ENCODE peak calls at places on chromosomes 3 and 15, in four cellular contexts. M is stomach, I is mesendoderm, R is Peyer's patch. U is an unnamed sample.

GRCh38 chr3:134038716-134039115 is 9.0 kb upstream of the SLCO2A1 start:
- DNase-seq in I (no peak), M (peak; percentile 47), R (peak; percentile 54), U (no peak)

GRCh38 chr3:197540961-197541377 is 14.8 kb downstream of the BDH1 start:
- DNase-seq in I (peak; percentile 65), M (no peak), R (no peak), U (peak; percentile 35)

GRCh38 chr3:55558316-55558715 is 71.2 kb upstream of the WNT5A start:
- DNase-seq in R (no peak), I (no peak), M (no peak), U (no peak)

GRCh38 chr3:197030379-197031314 is 1.0 kb upstream of the MELTF start:
- DNase-seq in R (peak; percentile 28), I (peak; percentile 36), M (no peak), U (no peak)

GRCh38 chr15:69224383-69224782 is 63.9 kb downstream of the GLCE start:
- DNase-seq in R (peak; percentile 79), I (peak; percentile 13), M (peak; percentile 58), U (no peak)

GRCh38 chr3:10047876-10048275 is 21.6 kb downstream of the FANCD2 start:
- DNase-seq in I (no peak), M (no peak), R (no peak), U (no peak)

GRCh38 chr3:66386925-66387650 is 113.7 kb downstream of the LRIG1 start:
- DNase-seq in M (no peak), I (no peak), R (no peak), U (peak; percentile 69)

GRCh38 chr3:61683409-61684261 is 122.3 kb downstream of the PTPRG start:
- DNase-seq in R (no peak), I (no peak), M (no peak), U (no peak)

GRCh38 chr15:70156781-70157261 is 59.1 kb upstream of the TLE3 start:
- DNase-seq in M (peak; percentile 56), I (no peak), R (no peak), U (no peak)

GRCh38 chr3:122969585-122970453 is 57.7 kb downstream of the SEMA5B start:
- DNase-seq in I (no peak), R (no peak), M (no peak), U (peak; percentile 76)

GRCh38 chr15:98177950-98178848 is 217.7 kb downstream of the ARRDC4 start:
- DNase-seq in R (no peak), I (peak; percentile 81), M (peak; percentile 28), U (peak; percentile 77)

GRCh38 chr3:149388001-149388435 is 10.6 kb upstream of the TM4SF1 start:
- DNase-seq in I (no peak), R (no peak), M (no peak), U (peak; percentile 98)
- H3K4me3 ChIP-seq in I (no peak overlapping the region), R (no peak overlapping the region), M (no peak overlapping the region), U (no peak overlapping the region)

GRCh38 chr3:50271314-50272072 is 2.5 kb downstream of the SEMA3B start:
- DNase-seq in M (no peak), I (peak; percentile 80), R (peak; percentile 87), U (peak; percentile 55)

GRCh38 chr3:50273689-50274065 is 4.7 kb downstream of the SEMA3B start:
- DNase-seq in I (no peak), M (no peak), R (no peak), U (no peak)

GRCh38 chr3:50270841-50271240 is 1.9 kb downstream of the SEMA3B start:
- DNase-seq in I (no peak), M (no peak), R (no peak), U (no peak)

GRCh38 chr3:50274371-50275104 is 4.3 kb upstream of the LSMEM2 start:
- DNase-seq in M (peak; percentile 83), R (peak; percentile 88), I (peak; percentile 90), U (peak; percentile 82)

GRCh38 chr3:50272911-50273688 is 4.2 kb downstream of the SEMA3B start:
- DNase-seq in M (peak; percentile 93), R (peak; percentile 94), I (peak; percentile 79), U (peak; percentile 99)
- H3K4me1 ChIP-seq in M (peaks cover 77% of the 10 kb centered on the region), R (peaks cover 55% of the 10 kb centered on the region), I (peaks cover 3% of the 10 kb centered on the region), U (peaks cover 32% of the 10 kb centered on the region)

GRCh38 chr3:159855599-159856495 is 132.8 kb upstream of the IL12A start:
- DNase-seq in I (peak; percentile 54), R (no peak), M (no peak), U (no peak)

GRCh38 chr3:159858650-159859049 is 130.0 kb upstream of the IL12A start:
- DNase-seq in R (no peak), I (no peak), M (no peak), U (no peak)

GRCh38 chr3:159857840-159858239 is 130.8 kb upstream of the IL12A start:
- DNase-seq in R (no peak), M (no peak), I (no peak), U (no peak)

GRCh38 chr3:159854500-159855124 is 134.0 kb upstream of the IL12A start:
- DNase-seq in I (peak; percentile 90), R (no peak), M (no peak), U (peak; percentile 96)

DNA sequence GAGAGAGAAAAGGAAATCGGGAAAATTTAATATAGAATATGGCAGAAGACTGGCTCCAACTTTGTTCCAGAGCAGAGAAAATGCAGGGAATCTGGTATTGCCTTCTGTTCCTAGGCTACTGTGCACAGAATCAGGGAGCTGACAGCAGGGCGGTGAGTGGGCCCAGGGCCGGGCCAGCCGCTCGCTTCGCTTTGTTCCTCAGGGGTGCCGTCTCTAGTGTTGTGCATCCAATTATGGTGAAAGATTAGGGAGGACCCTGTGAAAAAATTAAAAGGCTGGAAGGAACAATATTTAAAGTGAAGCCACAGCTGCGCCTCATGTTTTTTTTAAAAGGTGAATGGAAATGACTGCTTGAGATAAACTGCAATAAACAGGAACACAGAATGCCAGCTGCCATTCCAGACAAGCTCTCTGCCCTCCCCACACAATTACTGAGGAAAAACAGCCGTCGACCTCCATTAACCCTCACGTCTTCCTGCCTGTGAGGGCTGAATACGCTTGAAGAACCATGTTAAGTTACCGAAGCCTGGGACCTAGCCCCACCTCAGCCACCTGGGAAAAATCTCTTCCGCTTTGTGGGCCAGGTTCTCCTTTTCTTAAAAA is 132.0 kb upstream of the IL12A start:
- DNase-seq in I (no peak), M (no peak), R (no peak), U (no peak)
- H3K4me3 ChIP-seq in I (no peak overlapping the region), M (no peak overlapping the region), R (no peak overlapping the region), U (no peak overlapping the region)

GRCh38 chr15:90482124-90483011 is 47.4 kb upstream of the CRTC3 start:
- DNase-seq in I (peak; percentile 59), M (peak; percentile 53), R (peak; percentile 71), U (peak; percentile 42)
- H3K4me1 ChIP-seq in I (no peaks in the 10 kb centered on the region), M (peaks cover 28% of the 10 kb centered on the region), R (peaks cover 5% of the 10 kb centered on the region), U (peaks cover 19% of the 10 kb centered on the region)